ENCODE peak calls at places on chromosomes 2 and 18, in four cellular contexts. O is NCI-H2171, W is GM19239, X is nucleus accumbens. B is an unnamed sample.

GRCh38 chr18:77464917-77465316 is 215.3 kb downstream of the GALR1 start:
- DNase-seq in W (no peak), O (no peak), X (no peak), B (no peak)

GRCh38 chr18:45567123-45567522 is 48.2 kb upstream of the SLC14A2 start:
- DNase-seq in W (no peak), O (no peak), X (no peak), B (no peak)

GRCh38 chr2:230723363-230723762 is 10.7 kb downstream of the CAB39 start:
- DNase-seq in X (no peak), W (no peak), O (no peak), B (no peak)

GRCh38 chr2:10912076-10912731 is 470 bp downstream of the KCNF1 start:
- DNase-seq in W (no peak), O (no peak), X (no peak), B (no peak)

GRCh38 chr2:38260972-38261371 is 116.1 kb downstream of the ATL2 start:
- DNase-seq in X (no peak), W (no peak), O (no peak), B (no peak)

GRCh38 chr2:226963528-226963927 is 127.7 kb downstream of the RHBDD1 start:
- DNase-seq in O (no peak), W (no peak), X (no peak), B (no peak)

GRCh38 chr2:46818141-46818552 is 97.5 kb downstream of the MCFD2 start:
- DNase-seq in W (no peak), O (no peak), X (no peak), B (no peak)

GRCh38 chr18:77103181-77103875 is 29.3 kb downstream of the MBP start:
- DNase-seq in O (no peak), X (no peak), W (no peak), B (no peak)

GRCh38 chr2:69116438-69116837 is 103.5 kb downstream of the ANTXR1 start:
- DNase-seq in W (no peak), X (no peak), O (no peak), B (no peak)

GRCh38 chr2:38709515-38710194 is 41.5 kb downstream of the SRSF7 start:
- DNase-seq in X (no peak), W (no peak), O (no peak), B (no peak)

GRCh38 chr2:121118951-121119350 is 166.1 kb downstream of the TFCP2L1 start:
- DNase-seq in W (no peak), O (no peak), X (no peak), B (no peak)

GRCh38 chr2:198135481-198135934 is 331.1 kb downstream of the PLCL1 start:
- DNase-seq in O (no peak), W (no peak), X (no peak), B (no peak)

GRCh38 chr2:48454504-48454903 is 75.5 kb upstream of the STON1 start:
- DNase-seq in X (no peak), W (no peak), O (no peak), B (no peak)